ENCODE peak calls at places on chromosomes 5 and 9, in five cellular contexts. E, F, N, J and U are unnamed samples.

GRCh38 chr5:72459913-72460312 is 47.3 kb downstream of the ZNF366 start:
- DNase-seq in J (no peak), F (peak), E (no peak), N (no peak), U (no peak)

GRCh38 chr9:30534458-30534857 is 1850.0 kb upstream of the ACO1 start:
- DNase-seq in N (no peak), E (no peak), F (no peak), J (no peak), U (no peak)

GRCh38 chr9:111743275-111743674 is 51.5 kb downstream of the SHOC1 start:
- DNase-seq in F (no peak), N (no peak), E (no peak), J (peak), U (no peak)

GRCh38 chr9:22044583-22044982 is 35.5 kb upstream of the CDKN2B start:
- DNase-seq in J (peak), E (peak), N (no peak), F (no peak), U (no peak)

GRCh38 chr5:38879091-38879460 is 33.3 kb downstream of the OSMR start:
- DNase-seq in E (no peak), F (no peak), N (no peak), J (no peak), U (no peak)

GRCh38 chr9:97327562-97327961 is 20.1 kb downstream of the CCDC180 start:
- DNase-seq in F (no peak), J (no peak), N (no peak), E (no peak), U (no peak)

GRCh38 chr9:76761448-76761847 is 2.8 kb upstream of the PCA3 start:
- DNase-seq in F (no peak), E (no peak), J (peak), N (no peak), U (no peak)

GRCh38 chr9:81661339-81661738 is 28.0 kb downstream of the TLE1 start:
- DNase-seq in N (no peak), F (no peak), J (no peak), E (no peak), U (no peak)

GRCh38 chr5:167229751-167230150 is 1061.7 kb upstream of the WWC1 start:
- DNase-seq in F (no peak), E (no peak), J (no peak), N (no peak), U (peak)

GRCh38 chr5:139064613-139065012 is 133.6 kb downstream of the SIL1 start:
- DNase-seq in E (no peak), N (peak), F (no peak), J (peak), U (no peak)

GRCh38 chr5:137273511-137273910 is 225.6 kb downstream of the SPOCK1 start:
- DNase-seq in E (no peak), N (no peak), J (peak), F (no peak), U (no peak)

GRCh38 chr5:133664422-133664821 is 52.1 kb upstream of the FSTL4 start:
- DNase-seq in F (no peak), N (no peak), J (peak), E (peak), U (peak)

GRCh38 chr5:143560378-143560777 is 156.9 kb upstream of the NR3C1 start:
- DNase-seq in E (no peak), F (no peak), J (no peak), N (no peak), U (no peak)

GRCh38 chr5:9686211-9686610 is 56.1 kb upstream of the TAS2R1 start:
- DNase-seq in N (no peak), J (peak), F (no peak), E (no peak), U (no peak)

GRCh38 chr5:56608216-56608925 is 207.0 kb upstream of the MAP3K1 start:
- DNase-seq in E (no peak), J (no peak), N (no peak), F (peak), U (no peak)

GRCh38 chr5:158398360-158399201 is 539.6 kb upstream of the CLINT1 start:
- DNase-seq in N (no peak), F (no peak), E (no peak), J (no peak), U (no peak)

GRCh38 chr5:39716532-39716971 is 291.8 kb upstream of the DAB2 start:
- DNase-seq in J (peak), N (peak), F (no peak), E (no peak), U (peak)

GRCh38 chr9:94623253-94623652 is 16.1 kb downstream of the FBP1 start:
- DNase-seq in N (peak), F (no peak), E (no peak), J (peak), U (no peak)

GRCh38 chr9:5459289-5459829 is 9.0 kb downstream of the CD274 start:
- DNase-seq in F (peak), J (peak), E (no peak), N (no peak), U (no peak)